ENCODE peak calls at places on chromosomes 12 and 14, in eight cellular contexts. V, E, G, W, F, B, P and R are unnamed samples. For H3K27me3, the result is how much of the 10 kb centered on the place peaks cover.

GRCh38 chr14:60649815-60650381 is 621 bp upstream of the SIX1 start:
- DNase-seq in V (peak), E (no peak), G (peak), W (no peak), F (no peak), B (peak), P (peak), R (peak)

GRCh38 chr14:31411218-31411727 is 9.1 kb downstream of the HEATR5A start:
- DNase-seq in V (peak), E (peak), G (no peak), W (no peak), F (no peak), B (no peak), P (peak), R (no peak)

GRCh38 chr12:117809509-117809908 is 159.3 kb downstream of the KSR2 start:
- DNase-seq in V (no peak), E (no peak), G (no peak), W (no peak), F (no peak), B (no peak), P (no peak), R (no peak)

GRCh38 chr14:38828183-38828877 is 274.7 kb downstream of the SEC23A start:
- DNase-seq in V (no peak), E (no peak), G (no peak), W (no peak), F (no peak), B (no peak), P (no peak), R (no peak)

GRCh38 chr14:101225729-101226152 is 322.2 kb upstream of the RTL1 start:
- DNase-seq in V (no peak), E (no peak), G (no peak), W (no peak), F (no peak), B (no peak), P (no peak), R (no peak)

GRCh38 chr12:131940121-131940520 is 9.6 kb upstream of the EP400 start:
- DNase-seq in V (no peak), E (no peak), G (no peak), W (no peak), F (no peak), B (no peak), P (no peak), R (no peak)

GRCh38 chr12:55132816-55133215 is 6.6 kb downstream of the OR9K2 start:
- DNase-seq in V (no peak), E (no peak), G (no peak), W (no peak), F (no peak), B (no peak), P (no peak), R (peak)

GRCh38 chr12:25155031-25155576 is 39.9 kb downstream of the DNAI7 start:
- DNase-seq in V (peak), E (peak), G (peak), W (peak), F (peak), B (peak), P (peak), R (peak)

GRCh38 chr12:78403136-78403535 is 461.4 kb upstream of the SYT1 start:
- DNase-seq in V (peak), E (peak), G (no peak), W (no peak), F (no peak), B (no peak), P (peak), R (peak)

GRCh38 chr12:49784756-49785409 is 43.3 kb downstream of the NCKAP5L start:
- DNase-seq in V (peak), E (peak), G (no peak), W (no peak), F (no peak), B (no peak), P (peak), R (peak)

GRCh38 chr12:12263909-12264308 is 2.9 kb downstream of the LRP6 start:
- DNase-seq in V (no peak), E (no peak), G (no peak), W (no peak), F (no peak), B (no peak), P (no peak), R (no peak)

GRCh38 chr12:40141996-40142395 is 36.1 kb upstream of the SLC2A13 start:
- DNase-seq in V (no peak), E (no peak), G (no peak), W (no peak), F (no peak), B (no peak), P (no peak), R (no peak)

GRCh38 chr14:90454041-90455000 is 57.5 kb downstream of the CALM1 start:
- DNase-seq in V (peak), E (peak), G (peak), W (no peak), F (peak), B (peak), P (peak), R (peak)

GRCh38 chr12:48454675-48455074 is 17.7 kb upstream of the ANP32D start:
- DNase-seq in V (peak), E (peak), G (peak), W (peak), F (peak), B (no peak), P (peak), R (peak)

GRCh38 chr12:115756271-115756670 is 521.2 kb downstream of the MED13L start:
- DNase-seq in V (no peak), E (no peak), G (no peak), W (no peak), F (no peak), B (no peak), P (no peak), R (peak)
- H3K27me3 ChIP-seq in V (under half), E (under half), G (under half), W (under half), F (under half), B (under half), P (under half), R (half or more)

GRCh38 chr12:56645717-56646446 is at the start of gene ATP5F1B:
- DNase-seq in V (peak), E (peak), G (peak), W (peak), F (peak), B (peak), P (peak), R (peak)
- H2AFZ ChIP-seq in V (peak), E (peak), G (peak), W (peak), F (peak), B (peak), P (peak), R (peak)

GRCh38 chr12:93122569-93123091 is 193.5 kb upstream of the EEA1 start:
- DNase-seq in V (no peak), E (no peak), G (no peak), W (no peak), F (no peak), B (no peak), P (no peak), R (no peak)

GRCh38 chr12:93126069-93126474 is 197.0 kb upstream of the EEA1 start:
- DNase-seq in V (no peak), E (no peak), G (no peak), W (no peak), F (no peak), B (no peak), P (no peak), R (no peak)

GRCh38 chr12:93127582-93128331 is 198.7 kb upstream of the EEA1 start:
- DNase-seq in V (peak), E (peak), G (peak), W (no peak), F (peak), B (no peak), P (peak), R (no peak)

GRCh38 chr12:93127107-93127560 is 198.0 kb upstream of the EEA1 start:
- DNase-seq in V (no peak), E (no peak), G (no peak), W (no peak), F (no peak), B (no peak), P (no peak), R (no peak)

GRCh38 chr12:93125126-93125525 is 196.0 kb upstream of the EEA1 start:
- DNase-seq in V (no peak), E (no peak), G (no peak), W (peak), F (no peak), B (no peak), P (peak), R (no peak)
- H3K4me3 ChIP-seq in V (no peak), E (no peak), G (no peak), W (no peak), F (no peak), B (no peak), P (no peak), R (no peak)

GRCh38 chr14:51337520-51337919 is 97.5 kb downstream of the TMX1 start:
- DNase-seq in V (no peak), E (no peak), G (no peak), W (no peak), F (no peak), B (no peak), P (no peak), R (no peak)

GRCh38 chr14:51336304-51336703 is 96.3 kb downstream of the TMX1 start:
- DNase-seq in V (no peak), E (no peak), G (no peak), W (no peak), F (no peak), B (no peak), P (no peak), R (no peak)

GRCh38 chr14:51341338-51341737 is 101.3 kb downstream of the TMX1 start:
- DNase-seq in V (no peak), E (no peak), G (no peak), W (no peak), F (no peak), B (no peak), P (no peak), R (peak)

DNA sequence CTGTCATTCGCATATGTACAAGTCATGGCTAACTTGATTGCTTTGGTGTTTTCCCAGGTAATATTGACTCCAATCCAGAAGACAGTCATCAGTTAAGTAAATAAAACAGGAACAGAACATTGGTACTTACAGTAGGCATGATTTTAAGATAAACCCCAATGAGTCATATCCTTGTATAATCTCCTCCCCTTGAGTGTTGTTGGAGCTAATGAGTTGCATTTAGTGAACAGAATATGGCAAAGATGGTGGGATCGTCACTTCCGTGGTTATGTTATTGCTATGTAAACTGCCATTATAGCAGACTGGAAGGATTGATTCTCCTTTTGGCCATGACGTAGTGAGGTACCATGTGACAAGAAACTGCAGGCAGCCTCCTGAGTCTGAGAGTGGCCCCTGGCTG is 102.2 kb downstream of the TMX1 start:
- DNase-seq in V (peak), E (peak), G (no peak), W (no peak), F (no peak), B (no peak), P (peak), R (peak)
- H3K27me3 ChIP-seq in V (under half), E (under half), G (under half), W (under half), F (under half), B (under half), P (under half), R (under half)

DNA sequence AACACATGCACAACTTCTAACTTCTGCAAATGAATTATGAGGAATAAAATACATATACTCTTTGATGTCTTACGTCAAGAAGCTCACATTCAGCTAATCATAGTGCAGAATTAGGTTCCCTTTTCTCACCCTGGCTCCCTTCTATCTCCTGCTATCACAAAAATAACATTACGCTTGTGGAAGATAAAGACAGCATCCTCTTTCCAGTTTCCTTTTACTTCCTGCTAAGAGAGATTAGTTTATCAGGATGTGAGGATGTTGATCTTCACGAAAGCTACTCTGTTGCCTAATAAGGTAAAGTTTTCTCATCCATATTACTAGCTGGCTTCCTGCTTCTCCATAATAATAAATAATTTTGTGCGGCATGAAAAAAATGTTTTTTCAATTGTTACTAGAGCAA is 217.6 kb upstream of the DCN start:
- DNase-seq in V (no peak), E (no peak), G (no peak), W (no peak), F (no peak), B (no peak), P (no peak), R (no peak)
- H2AFZ ChIP-seq in V (no peak), E (no peak), G (no peak), W (no peak), F (no peak), B (no peak), P (no peak), R (no peak)

GRCh38 chr12:102891756-102892155 is 25.3 kb downstream of the PAH start:
- DNase-seq in V (no peak), E (no peak), G (peak), W (no peak), F (no peak), B (peak), P (no peak), R (no peak)
- H3K4me3 ChIP-seq in V (no peak), E (no peak), G (no peak), W (no peak), F (no peak), B (no peak), P (no peak), R (no peak)

DNA sequence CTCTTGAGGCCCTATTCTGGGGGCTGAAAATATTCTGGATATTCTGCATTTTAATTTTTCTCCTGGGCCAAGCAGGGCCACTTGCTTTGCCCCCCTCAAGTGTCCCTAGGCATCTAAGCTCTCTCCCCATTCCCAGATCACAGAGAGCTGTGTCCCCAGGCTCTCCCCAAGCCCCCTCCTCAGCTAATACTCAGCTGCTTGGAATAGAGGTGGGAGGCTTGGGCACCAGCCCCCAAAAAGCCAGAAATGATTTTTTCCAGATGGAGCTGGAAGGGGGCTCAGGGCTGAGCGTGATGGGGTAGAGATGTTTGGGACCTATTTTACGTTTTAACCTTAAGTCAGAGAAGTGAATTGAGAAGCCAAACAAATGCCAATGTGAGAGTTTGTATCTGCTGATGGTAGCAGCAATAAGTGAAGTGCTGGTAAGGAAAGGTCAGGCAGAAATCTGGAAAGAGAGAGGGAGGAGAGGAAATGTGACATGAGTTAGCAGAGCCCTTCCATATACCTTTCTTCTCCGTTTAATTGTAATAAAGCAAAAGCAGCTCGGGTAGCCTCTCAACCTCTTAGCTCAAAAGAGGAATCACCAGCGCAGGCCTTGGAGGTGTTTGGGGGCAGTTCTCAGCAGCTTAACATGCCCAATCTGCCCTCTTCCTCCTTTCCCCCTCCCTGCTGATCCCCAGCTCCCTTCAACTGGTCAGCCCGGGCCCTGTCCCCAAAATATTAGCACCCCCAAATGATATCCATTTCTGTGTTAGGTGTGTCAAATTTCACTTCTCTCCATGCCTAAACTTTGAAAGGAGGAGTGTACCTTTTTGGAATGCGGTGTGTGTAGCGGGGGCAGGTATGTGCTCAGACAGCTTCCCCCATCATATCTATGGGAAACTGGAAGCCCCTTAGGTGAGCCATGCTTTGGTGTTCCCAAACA is 5.0 kb upstream of the HOXC6 start:
- DNase-seq in V (no peak), E (no peak), G (no peak), W (no peak), F (no peak), B (no peak), P (peak), R (no peak)
- H3K27me3 ChIP-seq in V (half or more), E (under half), G (half or more), W (half or more), F (under half), B (half or more), P (under half), R (under half)

GRCh38 chr12:54052745-54053624 is 650 bp upstream of the HOXC4 start:
- DNase-seq in V (no peak), E (no peak), G (no peak), W (no peak), F (peak), B (no peak), P (peak), R (no peak)

GRCh38 chr12:54051916-54052744 is 1.5 kb upstream of the HOXC4 start:
- DNase-seq in V (no peak), E (no peak), G (no peak), W (no peak), F (peak), B (no peak), P (no peak), R (peak)

GRCh38 chr12:54050479-54050805 is 3.2 kb upstream of the HOXC4 start:
- DNase-seq in V (no peak), E (no peak), G (peak), W (no peak), F (no peak), B (no peak), P (no peak), R (no peak)

GRCh38 chr12:54049164-54049563 is 4.5 kb upstream of the HOXC4 start:
- DNase-seq in V (no peak), E (no peak), G (no peak), W (no peak), F (no peak), B (no peak), P (no peak), R (no peak)

GRCh38 chr12:54051081-54051912 is 2.3 kb upstream of the HOXC4 start:
- DNase-seq in V (no peak), E (no peak), G (no peak), W (no peak), F (no peak), B (no peak), P (peak), R (no peak)
- H2AFZ ChIP-seq in V (no peak), E (no peak), G (no peak), W (no peak), F (no peak), B (no peak), P (no peak), R (peak)

GRCh38 chr12:108595711-108596647 is 1.9 kb downstream of the TMEM119 start:
- DNase-seq in V (no peak), E (no peak), G (no peak), W (no peak), F (no peak), B (no peak), P (peak), R (no peak)
- H3K4me3 ChIP-seq in V (no peak), E (peak), G (no peak), W (no peak), F (no peak), B (no peak), P (peak), R (no peak)